ENCODE peak calls at places on chromosomes 16 and 17, in seven cellular contexts. O, M, Q, Z, I, H and F are unnamed samples.

GRCh38 chr17:61285483-61286320 is 113.9 kb upstream of the TBX2 start:
- DNase-seq in O (no peak), M (no peak), Q (peak; percentile 78), Z (no peak), I (peak; percentile 57), H (peak; percentile 67), F (peak; percentile 67)

GRCh38 chr17:50865060-50865867 is 890 bp downstream of the TOB1 start:
- DNase-seq in O (peak; percentile 80), M (peak; percentile 91), Q (peak; percentile 58), Z (peak; percentile 82), I (peak; percentile 82), H (peak; percentile 54), F (peak; percentile 29)

GRCh38 chr16:30731411-30731810 is 16.8 kb upstream of the PHKG2 start:
- DNase-seq in O (no peak), M (no peak), Q (peak; percentile 33), Z (no peak), I (no peak), H (no peak), F (peak; percentile 76)

GRCh38 chr17:74749262-74750038 is 1.0 kb downstream of the NHERF1 start:
- DNase-seq in O (peak; percentile 69), M (peak; percentile 84), Q (peak; percentile 27), Z (no peak), I (peak; percentile 62), H (no peak), F (no peak)

GRCh38 chr17:13931111-13931526 is 138.2 kb upstream of the COX10 start:
- DNase-seq in O (no peak), M (no peak), Q (peak; percentile 68), Z (no peak), I (no peak), H (peak; percentile 70), F (peak; percentile 22)

GRCh38 chr17:66982011-66982508 is 17.6 kb downstream of the CACNG4 start:
- DNase-seq in O (no peak), M (no peak), Q (no peak), Z (no peak), I (no peak), H (no peak), F (no peak)

GRCh38 chr16:81597079-81597658 is 152.6 kb downstream of the CMIP start:
- DNase-seq in O (no peak), M (no peak), Q (no peak), Z (no peak), I (no peak), H (no peak), F (no peak)

GRCh38 chr16:88692861-88693260 is 6.6 kb upstream of the SNAI3 start:
- DNase-seq in O (no peak), M (no peak), Q (no peak), Z (no peak), I (no peak), H (no peak), F (no peak)

GRCh38 chr17:32498362-32498761 is 11.6 kb downstream of the CDK5R1 start:
- DNase-seq in O (no peak), M (no peak), Q (no peak), Z (no peak), I (no peak), H (no peak), F (no peak)

GRCh38 chr16:88938933-88939813 is 37.8 kb downstream of the CBFA2T3 start:
- DNase-seq in O (no peak), M (no peak), Q (no peak), Z (no peak), I (no peak), H (no peak), F (no peak)

GRCh38 chr17:49730078-49730786 is 22.5 kb upstream of the SLC35B1 start:
- DNase-seq in O (peak; percentile 41), M (no peak), Q (peak; percentile 94), Z (peak; percentile 87), I (no peak), H (peak; percentile 96), F (no peak)

GRCh38 chr17:18318771-18319450 is 3.8 kb downstream of the SMCR8 start:
- DNase-seq in O (no peak), M (no peak), Q (no peak), Z (no peak), I (no peak), H (no peak), F (no peak)

GRCh38 chr16:84518804-84519341 is 14.4 kb upstream of the MEAK7 start:
- DNase-seq in O (peak; percentile 75), M (no peak), Q (no peak), Z (peak; percentile 42), I (no peak), H (no peak), F (no peak)

GRCh38 chr16:70466812-70467090 is 12.4 kb downstream of the FCSK start:
- DNase-seq in O (no peak), M (no peak), Q (no peak), Z (no peak), I (no peak), H (peak; percentile 22), F (no peak)

GRCh38 chr17:33526753-33527152 is 233.7 kb upstream of the ASIC2 start:
- DNase-seq in O (no peak), M (no peak), Q (no peak), Z (no peak), I (no peak), H (no peak), F (no peak)

GRCh38 chr16:10929853-10930754 is 12.2 kb downstream of the DEXI start:
- DNase-seq in O (no peak), M (no peak), Q (peak; percentile 62), Z (peak; percentile 28), I (no peak), H (peak; percentile 37), F (no peak)

GRCh38 chr17:73010414-73010813 is 82.1 kb downstream of the SLC39A11 start:
- DNase-seq in O (no peak), M (no peak), Q (no peak), Z (no peak), I (no peak), H (no peak), F (no peak)

GRCh38 chr16:10256855-10257641 is 74.8 kb upstream of the GRIN2A start:
- DNase-seq in O (peak; percentile 37), M (no peak), Q (peak; percentile 5), Z (peak; percentile 55), I (peak; percentile 72), H (peak; percentile 54), F (peak; percentile 5)

GRCh38 chr17:75921596-75921995 is 16.9 kb upstream of the MRPL38 start:
- DNase-seq in O (peak; percentile 16), M (peak; percentile 70), Q (no peak), Z (no peak), I (no peak), H (no peak), F (no peak)

GRCh38 chr16:57113042-57113453 is 20.7 kb downstream of the CPNE2 start:
- DNase-seq in O (no peak), M (no peak), Q (peak; percentile 77), Z (no peak), I (no peak), H (peak; percentile 48), F (no peak)

GRCh38 chr17:72338847-72339790 is 218.3 kb downstream of the SOX9 start:
- DNase-seq in O (peak; percentile 37), M (no peak), Q (peak; percentile 99), Z (peak; percentile 44), I (no peak), H (peak; percentile 95), F (peak; percentile 79)

GRCh38 chr17:48597775-48598631 is 4.4 kb upstream of the HOXB5 start:
- DNase-seq in O (peak; percentile 90), M (peak; percentile 87), Q (peak; percentile 46), Z (peak; percentile 48), I (peak; percentile 50), H (no peak), F (no peak)

GRCh38 chr17:48595107-48595999 is 1.8 kb upstream of the HOXB5 start:
- DNase-seq in O (no peak), M (no peak), Q (no peak), Z (no peak), I (no peak), H (no peak), F (no peak)

GRCh38 chr17:48596000-48596734 is 2.6 kb upstream of the HOXB5 start:
- DNase-seq in O (no peak), M (no peak), Q (no peak), Z (no peak), I (no peak), H (no peak), F (no peak)

GRCh38 chr17:48597492-48597774 is 3.9 kb upstream of the HOXB5 start:
- DNase-seq in O (no peak), M (no peak), Q (no peak), Z (no peak), I (no peak), H (no peak), F (no peak)

GRCh38 chr17:48596735-48597491 is 3.3 kb upstream of the HOXB5 start:
- DNase-seq in O (no peak), M (no peak), Q (no peak), Z (no peak), I (no peak), H (no peak), F (no peak)
- H3K4me3 ChIP-seq in O (peak overlapping the region; percentile 7), M (peak overlapping the region; percentile 43), Q (peak overlapping the region; percentile 88), Z (no peak overlapping the region), I (no peak overlapping the region), H (peak overlapping the region; percentile 25), F (no peak overlapping the region)

DNA sequence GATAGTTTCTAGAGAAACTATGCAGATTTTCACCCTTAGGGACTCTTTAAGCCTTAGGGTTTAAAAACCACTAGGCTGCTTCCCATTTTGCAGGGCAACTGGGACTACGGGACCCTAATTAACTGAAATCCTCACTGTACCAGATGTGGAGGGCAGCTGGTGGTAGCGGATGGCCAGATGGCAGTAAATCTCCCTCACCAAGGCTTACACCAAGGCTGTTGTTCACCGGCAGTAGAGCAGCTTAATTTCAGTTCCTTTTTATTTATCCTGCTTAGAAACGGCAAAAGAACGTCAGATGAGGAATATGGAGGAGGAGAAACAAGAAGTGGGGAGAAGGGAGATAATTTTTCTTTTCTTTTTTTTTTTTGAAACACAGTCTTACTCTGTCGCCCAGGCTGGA is 6.5 kb downstream of the ABHD15 start:
- DNase-seq in O (no peak), M (no peak), Q (no peak), Z (no peak), I (no peak), H (no peak), F (no peak)
- TF ChIP-seq CTCF in O (no peak), M (no peak), Q (no peak), Z (no peak), I (no peak), H (no peak), F (no peak)

DNA sequence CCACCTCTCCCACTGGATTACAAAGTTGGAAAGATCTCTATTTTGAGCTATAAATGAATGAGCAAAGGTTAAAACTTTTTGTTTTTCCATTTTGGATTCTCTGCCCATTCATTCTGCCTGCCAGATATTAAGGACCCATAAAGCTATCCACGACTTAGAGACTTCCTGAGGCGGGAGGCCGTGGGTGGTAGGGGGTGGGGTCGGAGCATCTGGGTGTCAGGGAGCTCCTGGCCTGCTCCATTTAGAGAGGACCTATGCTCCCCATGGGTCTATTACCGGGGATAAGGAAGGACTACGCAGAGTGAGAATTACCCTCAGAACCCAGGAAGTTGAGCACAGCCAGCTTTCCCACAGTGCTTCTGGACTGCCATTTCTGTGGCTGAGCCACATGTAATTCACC is 45.8 kb downstream of the MARF1 start:
- DNase-seq in O (no peak), M (no peak), Q (no peak), Z (no peak), I (no peak), H (no peak), F (no peak)
- H3K36me3 ChIP-seq in O (peaks cover 15% of the 10 kb centered on the region), M (peaks cover 4% of the 10 kb centered on the region), Q (peaks cover 18% of the 10 kb centered on the region), Z (peaks cover 4% of the 10 kb centered on the region), I (peaks cover 3% of the 10 kb centered on the region), H (peaks cover 40% of the 10 kb centered on the region), F (peaks cover 30% of the 10 kb centered on the region)

DNA sequence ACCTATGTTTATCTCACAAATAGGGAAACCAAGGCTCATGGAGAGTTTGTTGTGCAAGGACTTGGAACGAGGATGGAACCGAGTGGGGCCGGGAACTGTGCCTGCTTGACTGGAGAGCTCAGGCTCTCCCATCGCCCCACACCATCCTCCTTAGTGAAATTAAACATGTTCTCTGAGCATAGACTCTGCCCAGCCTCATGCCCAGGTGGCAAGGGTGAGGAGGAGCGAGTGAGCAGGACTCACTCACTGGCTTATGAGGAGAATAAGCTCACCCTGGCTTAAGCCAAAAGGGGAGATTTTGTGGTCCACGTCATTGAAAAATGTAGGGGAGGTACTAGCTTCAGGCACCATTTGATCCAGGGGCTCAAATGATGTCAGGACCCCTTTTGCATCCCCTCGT is 44.8 kb downstream of the NKD1 start:
- DNase-seq in O (no peak), M (no peak), Q (no peak), Z (no peak), I (no peak), H (no peak), F (no peak)
- H3K4me3 ChIP-seq in O (no peak overlapping the region), M (no peak overlapping the region), Q (no peak overlapping the region), Z (no peak overlapping the region), I (no peak overlapping the region), H (no peak overlapping the region), F (no peak overlapping the region)